ENCODE peak calls at places on chromosome 11, in nine cellular contexts. T is GM04504; W is amygdala; S is endothelial cell; K is fibroblast of the conjunctiva; M is Right ventricle myocardium superior; L is activated naive CD8-positive, alpha-beta T cell treated with anti-CD3 and anti-CD28 coated beads for 36 hours; A is effector memory CD4-positive, alpha-beta T cell; G is hypothalamus. R is an unnamed sample.

GRCh38 chr11:68330700-68331337 is 18.4 kb downstream of the LRP5 start:
- DNase-seq in L (no peak), K (no peak), G (no peak), W (no peak), S (no peak), A (no peak), T (no peak), M (no peak), R (no peak)

GRCh38 chr11:109984634-109985289 is 108.4 kb upstream of the ZC3H12C start:
- DNase-seq in A (no peak), G (no peak), L (no peak), K (no peak), T (no peak), M (no peak), W (no peak), S (no peak), R (no peak)

GRCh38 chr11:67436459-67437081 is 912 bp downstream of the PTPRCAP start:
- DNase-seq in A (peak), G (no peak), T (no peak), M (no peak), W (no peak), K (no peak), S (no peak), L (peak), R (no peak)

GRCh38 chr11:86861810-86862209 is 61.5 kb downstream of the PRSS23 start:
- DNase-seq in A (no peak), G (no peak), T (no peak), W (no peak), K (no peak), M (no peak), L (no peak), S (no peak), R (no peak)

GRCh38 chr11:131800452-131800851 is 430.0 kb downstream of the NTM start:
- DNase-seq in T (no peak), W (no peak), M (no peak), A (no peak), G (no peak), K (no peak), S (no peak), L (no peak), R (no peak)

GRCh38 chr11:86003654-86004053 is 65.2 kb downstream of the PICALM start:
- DNase-seq in G (no peak), A (no peak), W (no peak), K (no peak), L (no peak), M (no peak), S (no peak), T (no peak), R (no peak)

GRCh38 chr11:1870721-1871466 is 18.0 kb downstream of the LSP1 start:
- DNase-seq in W (no peak), S (no peak), M (peak), A (peak), G (no peak), L (peak), K (no peak), T (no peak), R (peak)

GRCh38 chr11:18065572-18065971 is 19.5 kb upstream of the TPH1 start:
- DNase-seq in T (no peak), G (no peak), K (no peak), L (no peak), S (no peak), M (no peak), W (no peak), A (no peak), R (no peak)

GRCh38 chr11:7418916-7419315 is 66.4 kb upstream of the OLFML1 start:
- DNase-seq in L (no peak), K (no peak), W (no peak), M (no peak), G (no peak), S (no peak), T (no peak), A (no peak), R (no peak)

R was measured in dorsolateral prefrontal cortex.